ENCODE peak calls at places on chromosome 13, in five cellular contexts. One of them, this sample, is unnamed.

GRCh38 chr13:73259061-73259908 is 200.5 kb downstream of the KLF5 start:
- DNase-seq in immature natural killer cell: no peak
- DNase-seq in stimulated activated CD4-positive, alpha-beta T cell treated with anti-CD3 and anti-CD28 coated beads, Interleukin-1b, Interleukin-23, amount 100 ng/mL, for 24 hours: no peak
- DNase-seq in naive B cell: no peak
- DNase-seq in activated B cell treated with CpG ODN at 0.5 μM for 24 hours: no peak
- DNase-seq in this sample: no peak

GRCh38 chr13:24741016-24741662 is 22.8 kb upstream of the RNF17 start:
- DNase-seq in immature natural killer cell: no peak
- DNase-seq in stimulated activated CD4-positive, alpha-beta T cell treated with anti-CD3 and anti-CD28 coated beads, Interleukin-1b, Interleukin-23, amount 100 ng/mL, for 24 hours: no peak
- DNase-seq in naive B cell: no peak
- DNase-seq in activated B cell treated with CpG ODN at 0.5 μM for 24 hours: no peak
- DNase-seq in this sample: no peak

GRCh38 chr13:113192902-113193301 is 15.6 kb downstream of the PCID2 start:
- DNase-seq in immature natural killer cell: no peak
- DNase-seq in stimulated activated CD4-positive, alpha-beta T cell treated with anti-CD3 and anti-CD28 coated beads, Interleukin-1b, Interleukin-23, amount 100 ng/mL, for 24 hours: no peak
- DNase-seq in naive B cell: no peak
- DNase-seq in activated B cell treated with CpG ODN at 0.5 μM for 24 hours: no peak
- DNase-seq in this sample: no peak

GRCh38 chr13:25429466-25429865 is 57.7 kb downstream of the ATP8A2 start:
- DNase-seq in immature natural killer cell: no peak
- DNase-seq in stimulated activated CD4-positive, alpha-beta T cell treated with anti-CD3 and anti-CD28 coated beads, Interleukin-1b, Interleukin-23, amount 100 ng/mL, for 24 hours: no peak
- DNase-seq in naive B cell: no peak
- DNase-seq in activated B cell treated with CpG ODN at 0.5 μM for 24 hours: no peak
- DNase-seq in this sample: no peak

GRCh38 chr13:69571606-69572323 is 535.9 kb upstream of the ATXN8OS start:
- DNase-seq in immature natural killer cell: no peak
- DNase-seq in stimulated activated CD4-positive, alpha-beta T cell treated with anti-CD3 and anti-CD28 coated beads, Interleukin-1b, Interleukin-23, amount 100 ng/mL, for 24 hours: no peak
- DNase-seq in naive B cell: no peak
- DNase-seq in activated B cell treated with CpG ODN at 0.5 μM for 24 hours: no peak
- DNase-seq in this sample: no peak

GRCh38 chr13:42892760-42893159 is 99.3 kb downstream of the EPSTI1 start:
- DNase-seq in immature natural killer cell: no peak
- DNase-seq in stimulated activated CD4-positive, alpha-beta T cell treated with anti-CD3 and anti-CD28 coated beads, Interleukin-1b, Interleukin-23, amount 100 ng/mL, for 24 hours: no peak
- DNase-seq in naive B cell: no peak
- DNase-seq in activated B cell treated with CpG ODN at 0.5 μM for 24 hours: no peak
- DNase-seq in this sample: no peak

GRCh38 chr13:26839682-26840081 is 79.1 kb upstream of the GPR12 start:
- DNase-seq in immature natural killer cell: no peak
- DNase-seq in stimulated activated CD4-positive, alpha-beta T cell treated with anti-CD3 and anti-CD28 coated beads, Interleukin-1b, Interleukin-23, amount 100 ng/mL, for 24 hours: no peak
- DNase-seq in naive B cell: no peak
- DNase-seq in activated B cell treated with CpG ODN at 0.5 μM for 24 hours: no peak
- DNase-seq in this sample: no peak

GRCh38 chr13:30711375-30711774 is 24.0 kb upstream of the ALOX5AP start:
- DNase-seq in immature natural killer cell: no peak
- DNase-seq in stimulated activated CD4-positive, alpha-beta T cell treated with anti-CD3 and anti-CD28 coated beads, Interleukin-1b, Interleukin-23, amount 100 ng/mL, for 24 hours: no peak
- DNase-seq in naive B cell: no peak
- DNase-seq in activated B cell treated with CpG ODN at 0.5 μM for 24 hours: no peak
- DNase-seq in this sample: no peak

GRCh38 chr13:59568306-59568705 is 595.4 kb downstream of the DIAPH3 start:
- DNase-seq in immature natural killer cell: no peak
- DNase-seq in stimulated activated CD4-positive, alpha-beta T cell treated with anti-CD3 and anti-CD28 coated beads, Interleukin-1b, Interleukin-23, amount 100 ng/mL, for 24 hours: no peak
- DNase-seq in naive B cell: no peak
- DNase-seq in activated B cell treated with CpG ODN at 0.5 μM for 24 hours: no peak
- DNase-seq in this sample: no peak

GRCh38 chr13:38898481-38898880 is 92.2 kb downstream of the STOML3 start:
- DNase-seq in immature natural killer cell: no peak
- DNase-seq in stimulated activated CD4-positive, alpha-beta T cell treated with anti-CD3 and anti-CD28 coated beads, Interleukin-1b, Interleukin-23, amount 100 ng/mL, for 24 hours: no peak
- DNase-seq in naive B cell: no peak
- DNase-seq in activated B cell treated with CpG ODN at 0.5 μM for 24 hours: no peak
- DNase-seq in this sample: no peak

GRCh38 chr13:34926513-34926912 is 15.6 kb upstream of the NBEA start:
- DNase-seq in immature natural killer cell: no peak
- DNase-seq in stimulated activated CD4-positive, alpha-beta T cell treated with anti-CD3 and anti-CD28 coated beads, Interleukin-1b, Interleukin-23, amount 100 ng/mL, for 24 hours: no peak
- DNase-seq in naive B cell: no peak
- DNase-seq in activated B cell treated with CpG ODN at 0.5 μM for 24 hours: no peak
- DNase-seq in this sample: no peak

GRCh38 chr13:31209172-31209818 is 9.5 kb downstream of the B3GLCT start:
- DNase-seq in immature natural killer cell: peak; percentile 17
- DNase-seq in stimulated activated CD4-positive, alpha-beta T cell treated with anti-CD3 and anti-CD28 coated beads, Interleukin-1b, Interleukin-23, amount 100 ng/mL, for 24 hours: no peak
- DNase-seq in naive B cell: no peak
- DNase-seq in activated B cell treated with CpG ODN at 0.5 μM for 24 hours: no peak
- DNase-seq in this sample: no peak

GRCh38 chr13:37716395-37716794 is 117.8 kb upstream of the POSTN start:
- DNase-seq in immature natural killer cell: no peak
- DNase-seq in stimulated activated CD4-positive, alpha-beta T cell treated with anti-CD3 and anti-CD28 coated beads, Interleukin-1b, Interleukin-23, amount 100 ng/mL, for 24 hours: no peak
- DNase-seq in naive B cell: no peak
- DNase-seq in activated B cell treated with CpG ODN at 0.5 μM for 24 hours: no peak
- DNase-seq in this sample: no peak

GRCh38 chr13:59356607-59357006 is 807.1 kb downstream of the DIAPH3 start:
- DNase-seq in immature natural killer cell: no peak
- DNase-seq in stimulated activated CD4-positive, alpha-beta T cell treated with anti-CD3 and anti-CD28 coated beads, Interleukin-1b, Interleukin-23, amount 100 ng/mL, for 24 hours: no peak
- DNase-seq in naive B cell: no peak
- DNase-seq in activated B cell treated with CpG ODN at 0.5 μM for 24 hours: no peak
- DNase-seq in this sample: peak; percentile 74

GRCh38 chr13:99033814-99034213 is 56.0 kb upstream of the DOCK9 start:
- DNase-seq in immature natural killer cell: no peak
- DNase-seq in stimulated activated CD4-positive, alpha-beta T cell treated with anti-CD3 and anti-CD28 coated beads, Interleukin-1b, Interleukin-23, amount 100 ng/mL, for 24 hours: no peak
- DNase-seq in naive B cell: no peak
- DNase-seq in activated B cell treated with CpG ODN at 0.5 μM for 24 hours: no peak
- DNase-seq in this sample: no peak

GRCh38 chr13:33126909-33127607 is 110.8 kb downstream of the KL start:
- DNase-seq in immature natural killer cell: no peak
- DNase-seq in stimulated activated CD4-positive, alpha-beta T cell treated with anti-CD3 and anti-CD28 coated beads, Interleukin-1b, Interleukin-23, amount 100 ng/mL, for 24 hours: no peak
- DNase-seq in naive B cell: no peak
- DNase-seq in activated B cell treated with CpG ODN at 0.5 μM for 24 hours: no peak
- DNase-seq in this sample: no peak

GRCh38 chr13:41577437-41577836 is 120.1 kb downstream of the RGCC start:
- DNase-seq in immature natural killer cell: no peak
- DNase-seq in stimulated activated CD4-positive, alpha-beta T cell treated with anti-CD3 and anti-CD28 coated beads, Interleukin-1b, Interleukin-23, amount 100 ng/mL, for 24 hours: no peak
- DNase-seq in naive B cell: no peak
- DNase-seq in activated B cell treated with CpG ODN at 0.5 μM for 24 hours: no peak
- DNase-seq in this sample: no peak

GRCh38 chr13:80591978-80592377 is 251.1 kb upstream of the SPRY2 start:
- DNase-seq in immature natural killer cell: no peak
- DNase-seq in stimulated activated CD4-positive, alpha-beta T cell treated with anti-CD3 and anti-CD28 coated beads, Interleukin-1b, Interleukin-23, amount 100 ng/mL, for 24 hours: no peak
- DNase-seq in naive B cell: no peak
- DNase-seq in activated B cell treated with CpG ODN at 0.5 μM for 24 hours: no peak
- DNase-seq in this sample: no peak

GRCh38 chr13:76971215-76971614 is 20.7 kb upstream of the CLN5 start:
- DNase-seq in immature natural killer cell: no peak
- DNase-seq in stimulated activated CD4-positive, alpha-beta T cell treated with anti-CD3 and anti-CD28 coated beads, Interleukin-1b, Interleukin-23, amount 100 ng/mL, for 24 hours: no peak
- DNase-seq in naive B cell: no peak
- DNase-seq in activated B cell treated with CpG ODN at 0.5 μM for 24 hours: no peak
- DNase-seq in this sample: no peak

GRCh38 chr13:20118268-20119140 is 42.3 kb downstream of the GJA3 start:
- DNase-seq in immature natural killer cell: no peak
- DNase-seq in stimulated activated CD4-positive, alpha-beta T cell treated with anti-CD3 and anti-CD28 coated beads, Interleukin-1b, Interleukin-23, amount 100 ng/mL, for 24 hours: no peak
- DNase-seq in naive B cell: no peak
- DNase-seq in activated B cell treated with CpG ODN at 0.5 μM for 24 hours: no peak
- DNase-seq in this sample: no peak

GRCh38 chr13:88142653-88143052 is 471.5 kb downstream of the SLITRK5 start:
- DNase-seq in immature natural killer cell: peak; percentile 14
- DNase-seq in stimulated activated CD4-positive, alpha-beta T cell treated with anti-CD3 and anti-CD28 coated beads, Interleukin-1b, Interleukin-23, amount 100 ng/mL, for 24 hours: no peak
- DNase-seq in naive B cell: no peak
- DNase-seq in activated B cell treated with CpG ODN at 0.5 μM for 24 hours: no peak
- DNase-seq in this sample: no peak

GRCh38 chr13:64007334-64007733 is 2591.7 kb upstream of the PCDH20 start:
- DNase-seq in immature natural killer cell: no peak
- DNase-seq in stimulated activated CD4-positive, alpha-beta T cell treated with anti-CD3 and anti-CD28 coated beads, Interleukin-1b, Interleukin-23, amount 100 ng/mL, for 24 hours: no peak
- DNase-seq in naive B cell: no peak
- DNase-seq in activated B cell treated with CpG ODN at 0.5 μM for 24 hours: no peak
- DNase-seq in this sample: no peak

GRCh38 chr13:100517135-100517534 is 71.5 kb downstream of the GGACT start:
- DNase-seq in immature natural killer cell: no peak
- DNase-seq in stimulated activated CD4-positive, alpha-beta T cell treated with anti-CD3 and anti-CD28 coated beads, Interleukin-1b, Interleukin-23, amount 100 ng/mL, for 24 hours: no peak
- DNase-seq in naive B cell: no peak
- DNase-seq in activated B cell treated with CpG ODN at 0.5 μM for 24 hours: no peak
- DNase-seq in this sample: no peak

GRCh38 chr13:50419466-50419865 is 404.2 kb downstream of the KCNRG start:
- DNase-seq in immature natural killer cell: no peak
- DNase-seq in stimulated activated CD4-positive, alpha-beta T cell treated with anti-CD3 and anti-CD28 coated beads, Interleukin-1b, Interleukin-23, amount 100 ng/mL, for 24 hours: no peak
- DNase-seq in naive B cell: no peak
- DNase-seq in activated B cell treated with CpG ODN at 0.5 μM for 24 hours: no peak
- DNase-seq in this sample: no peak

GRCh38 chr13:70255406-70255991 is 147.2 kb upstream of the KLHL1 start:
- DNase-seq in immature natural killer cell: no peak
- DNase-seq in stimulated activated CD4-positive, alpha-beta T cell treated with anti-CD3 and anti-CD28 coated beads, Interleukin-1b, Interleukin-23, amount 100 ng/mL, for 24 hours: no peak
- DNase-seq in naive B cell: no peak
- DNase-seq in activated B cell treated with CpG ODN at 0.5 μM for 24 hours: no peak
- DNase-seq in this sample: no peak

GRCh38 chr13:37029617-37030016 is 29.0 kb downstream of the EXOSC8 start:
- DNase-seq in immature natural killer cell: no peak
- DNase-seq in stimulated activated CD4-positive, alpha-beta T cell treated with anti-CD3 and anti-CD28 coated beads, Interleukin-1b, Interleukin-23, amount 100 ng/mL, for 24 hours: no peak
- DNase-seq in naive B cell: no peak
- DNase-seq in activated B cell treated with CpG ODN at 0.5 μM for 24 hours: no peak
- DNase-seq in this sample: no peak

GRCh38 chr13:28794370-28794769 is 25.8 kb upstream of the MTUS2 start:
- DNase-seq in immature natural killer cell: no peak
- DNase-seq in stimulated activated CD4-positive, alpha-beta T cell treated with anti-CD3 and anti-CD28 coated beads, Interleukin-1b, Interleukin-23, amount 100 ng/mL, for 24 hours: no peak
- DNase-seq in naive B cell: no peak
- DNase-seq in activated B cell treated with CpG ODN at 0.5 μM for 24 hours: no peak
- DNase-seq in this sample: no peak

GRCh38 chr13:88979465-88980180 is 1308.5 kb downstream of the SLITRK5 start:
- DNase-seq in immature natural killer cell: peak; percentile 40
- DNase-seq in stimulated activated CD4-positive, alpha-beta T cell treated with anti-CD3 and anti-CD28 coated beads, Interleukin-1b, Interleukin-23, amount 100 ng/mL, for 24 hours: no peak
- DNase-seq in naive B cell: no peak
- DNase-seq in activated B cell treated with CpG ODN at 0.5 μM for 24 hours: no peak
- DNase-seq in this sample: no peak